ENCODE peak calls at places on chromosomes 4 and X, in four cellular contexts. One of them, this sample, is unnamed.

GRCh38 chrX:70264784-70265183 is 3.4 kb upstream of the ARR3 start:
- DNase-seq in GM13977: no peak
- DNase-seq in mesothelial cell of epicardium: no peak
- DNase-seq in BJ: no peak
- DNase-seq in this sample: no peak

GRCh38 chr4:169270810-169271691 is at the start of gene SH3RF1:
- DNase-seq in GM13977: peak
- DNase-seq in BJ: no peak
- DNase-seq in mesothelial cell of epicardium: peak
- DNase-seq in this sample: peak

GRCh38 chrX:150940844-150941495 is 42.2 kb upstream of the HMGB3 start:
- DNase-seq in mesothelial cell of epicardium: no peak
- DNase-seq in BJ: no peak
- DNase-seq in GM13977: no peak
- DNase-seq in this sample: no peak

GRCh38 chrX:72180539-72180938 is 1.0 kb upstream of the PIN4 start:
- DNase-seq in GM13977: no peak
- DNase-seq in mesothelial cell of epicardium: no peak
- DNase-seq in BJ: no peak
- DNase-seq in this sample: no peak

GRCh38 chr4:15198070-15198727 is 195.9 kb downstream of the CPEB2 start:
- DNase-seq in mesothelial cell of epicardium: no peak
- DNase-seq in GM13977: no peak
- DNase-seq in BJ: no peak
- DNase-seq in this sample: no peak

GRCh38 chr4:79852305-79852730 is 220.7 kb downstream of the ANTXR2 start:
- DNase-seq in BJ: no peak
- DNase-seq in GM13977: no peak
- DNase-seq in mesothelial cell of epicardium: no peak
- DNase-seq in this sample: peak

GRCh38 chrX:39396358-39396995 is 595.2 kb downstream of the MID1IP1 start:
- DNase-seq in GM13977: no peak
- DNase-seq in BJ: no peak
- DNase-seq in mesothelial cell of epicardium: no peak
- DNase-seq in this sample: no peak

GRCh38 chrX:68504237-68504636 is 5.4 kb downstream of the YIPF6 start:
- DNase-seq in GM13977: no peak
- DNase-seq in BJ: no peak
- DNase-seq in mesothelial cell of epicardium: no peak
- DNase-seq in this sample: no peak

GRCh38 chrX:72069380-72070160 is 62.1 kb downstream of the RTL5 start:
- DNase-seq in mesothelial cell of epicardium: no peak
- DNase-seq in BJ: no peak
- DNase-seq in GM13977: no peak
- DNase-seq in this sample: no peak

GRCh38 chr4:164799410-164799809 is 45.5 kb downstream of the SMIM31 start:
- DNase-seq in mesothelial cell of epicardium: no peak
- DNase-seq in GM13977: no peak
- DNase-seq in BJ: no peak
- DNase-seq in this sample: no peak

GRCh38 chr4:25786497-25787065 is 76.2 kb downstream of the SEL1L3 start:
- DNase-seq in GM13977: no peak
- DNase-seq in BJ: no peak
- DNase-seq in mesothelial cell of epicardium: no peak
- DNase-seq in this sample: no peak

GRCh38 chrX:153662266-153662665 is 11.3 kb downstream of the PNCK start:
- DNase-seq in GM13977: no peak
- DNase-seq in mesothelial cell of epicardium: peak
- DNase-seq in BJ: no peak
- DNase-seq in this sample: no peak

GRCh38 chrX:77446840-77447239 is 349 bp upstream of the FGF16 start:
- DNase-seq in BJ: no peak
- DNase-seq in GM13977: no peak
- DNase-seq in mesothelial cell of epicardium: no peak
- DNase-seq in this sample: no peak

GRCh38 chrX:77447339-77448149 is at the start of gene FGF16:
- DNase-seq in GM13977: peak
- DNase-seq in BJ: no peak
- DNase-seq in mesothelial cell of epicardium: no peak
- DNase-seq in this sample: no peak

GRCh38 chrX:77444075-77444474 is 3.1 kb upstream of the FGF16 start:
- DNase-seq in mesothelial cell of epicardium: no peak
- DNase-seq in GM13977: no peak
- DNase-seq in BJ: no peak
- DNase-seq in this sample: no peak

GRCh38 chrX:77448170-77448569 is 981 bp downstream of the FGF16 start:
- DNase-seq in BJ: no peak
- DNase-seq in GM13977: no peak
- DNase-seq in mesothelial cell of epicardium: no peak
- DNase-seq in this sample: no peak

GRCh38 chrX:77446029-77446585 is 1.1 kb upstream of the FGF16 start:
- DNase-seq in BJ: no peak
- DNase-seq in GM13977: peak
- DNase-seq in mesothelial cell of epicardium: no peak
- DNase-seq in this sample: no peak
- TF ChIP-seq CTCF in BJ: peak
- TF ChIP-seq CTCF in GM13977: peak
- TF ChIP-seq CTCF in mesothelial cell of epicardium: no peak
- TF ChIP-seq CTCF in this sample: no peak

GRCh38 chr4:138010639-138011038 is 231.5 kb downstream of the SLC7A11 start:
- DNase-seq in GM13977: no peak
- DNase-seq in mesothelial cell of epicardium: no peak
- DNase-seq in BJ: no peak
- DNase-seq in this sample: no peak

GRCh38 chr4:138005486-138005885 is 236.7 kb downstream of the SLC7A11 start:
- DNase-seq in GM13977: no peak
- DNase-seq in BJ: no peak
- DNase-seq in mesothelial cell of epicardium: no peak
- DNase-seq in this sample: no peak

GRCh38 chr4:138003248-138003647 is 238.9 kb downstream of the SLC7A11 start:
- DNase-seq in mesothelial cell of epicardium: no peak
- DNase-seq in BJ: no peak
- DNase-seq in GM13977: peak
- DNase-seq in this sample: no peak

GRCh38 chr4:138007572-138007971 is 234.6 kb downstream of the SLC7A11 start:
- DNase-seq in mesothelial cell of epicardium: no peak
- DNase-seq in BJ: no peak
- DNase-seq in GM13977: no peak
- DNase-seq in this sample: no peak
- TF ChIP-seq CTCF in mesothelial cell of epicardium: peak
- TF ChIP-seq CTCF in BJ: peak
- TF ChIP-seq CTCF in GM13977: no peak
- TF ChIP-seq CTCF in this sample: no peak

DNA sequence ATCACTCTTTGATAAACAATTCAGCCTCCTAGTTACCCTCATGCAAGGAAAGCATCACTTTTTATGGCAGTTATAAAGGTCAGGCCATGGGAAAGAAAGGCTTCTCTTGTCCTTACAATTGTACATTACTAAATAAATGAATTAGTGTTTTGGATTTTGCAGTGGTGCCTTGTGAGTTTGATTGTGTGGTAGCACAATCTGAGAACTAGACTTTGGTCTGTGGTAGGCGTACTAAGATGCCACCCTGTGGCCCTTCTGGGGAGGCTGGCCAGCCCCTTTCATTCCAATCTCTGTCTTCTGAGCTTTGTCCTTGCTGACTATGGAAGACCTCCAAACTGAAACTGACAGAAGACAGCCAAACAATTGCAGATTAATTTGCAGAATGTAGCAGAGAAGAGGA is 14.6 kb upstream of the HNRNPD start:
- DNase-seq in BJ: no peak
- DNase-seq in mesothelial cell of epicardium: no peak
- DNase-seq in GM13977: no peak
- DNase-seq in this sample: no peak
- TF ChIP-seq CTCF in BJ: no peak
- TF ChIP-seq CTCF in mesothelial cell of epicardium: no peak
- TF ChIP-seq CTCF in GM13977: peak
- TF ChIP-seq CTCF in this sample: no peak

GRCh38 chrX:103536732-103537131 is 17.4 kb upstream of the RAB40A start:
- DNase-seq in GM13977: no peak
- DNase-seq in BJ: no peak
- DNase-seq in mesothelial cell of epicardium: no peak
- DNase-seq in this sample: no peak
- TF ChIP-seq CTCF in GM13977: no peak
- TF ChIP-seq CTCF in BJ: peak
- TF ChIP-seq CTCF in mesothelial cell of epicardium: no peak
- TF ChIP-seq CTCF in this sample: no peak